ENCODE peak calls at places on chromosomes 13 and 19, in six cellular contexts. One of them, this sample, is unnamed.

GRCh38 chr13:113006660-113007059 is 37.6 kb downstream of the MCF2L start:
- DNase-seq in WERI-Rb-1: no peak
- DNase-seq in HCT116: no peak
- DNase-seq in left lung: no peak
- DNase-seq in thoracic aorta: no peak
- DNase-seq in left ventricle myocardium inferior: no peak
- DNase-seq in this sample: no peak

GRCh38 chr19:50844296-50844935 is 10.3 kb upstream of the KLK3 start:
- DNase-seq in thoracic aorta: no peak
- DNase-seq in HCT116: no peak
- DNase-seq in left ventricle myocardium inferior: no peak
- DNase-seq in left lung: no peak
- DNase-seq in WERI-Rb-1: no peak
- DNase-seq in this sample: no peak

GRCh38 chr19:45346449-45346848 is 5.9 kb downstream of the KLC3 start:
- DNase-seq in WERI-Rb-1: peak
- DNase-seq in left lung: no peak
- DNase-seq in thoracic aorta: no peak
- DNase-seq in left ventricle myocardium inferior: no peak
- DNase-seq in HCT116: no peak
- DNase-seq in this sample: no peak

GRCh38 chr19:2782357-2782935 is 627 bp downstream of the SGTA start:
- DNase-seq in left ventricle myocardium inferior: no peak
- DNase-seq in HCT116: no peak
- DNase-seq in WERI-Rb-1: no peak
- DNase-seq in left lung: no peak
- DNase-seq in thoracic aorta: no peak
- DNase-seq in this sample: no peak

GRCh38 chr13:23506821-23507210 is 63.4 kb upstream of the TNFRSF19 start:
- DNase-seq in WERI-Rb-1: no peak
- DNase-seq in thoracic aorta: no peak
- DNase-seq in left ventricle myocardium inferior: no peak
- DNase-seq in HCT116: no peak
- DNase-seq in left lung: no peak
- DNase-seq in this sample: no peak

GRCh38 chr13:21405309-21405708 is 53.8 kb downstream of the ZDHHC20 start:
- DNase-seq in left ventricle myocardium inferior: no peak
- DNase-seq in thoracic aorta: no peak
- DNase-seq in left lung: no peak
- DNase-seq in HCT116: no peak
- DNase-seq in WERI-Rb-1: no peak
- DNase-seq in this sample: no peak

GRCh38 chr13:42985312-42986175 is 6.5 kb downstream of the EPSTI1 start:
- DNase-seq in thoracic aorta: no peak
- DNase-seq in HCT116: no peak
- DNase-seq in left ventricle myocardium inferior: no peak
- DNase-seq in left lung: no peak
- DNase-seq in WERI-Rb-1: no peak
- DNase-seq in this sample: no peak

GRCh38 chr19:48836089-48837017 is at the start of gene HSD17B14:
- DNase-seq in thoracic aorta: no peak
- DNase-seq in left ventricle myocardium inferior: no peak
- DNase-seq in left lung: peak
- DNase-seq in HCT116: no peak
- DNase-seq in WERI-Rb-1: peak
- DNase-seq in this sample: no peak

GRCh38 chr19:38139122-38139521 is 84.9 kb downstream of the DPF1 start:
- DNase-seq in left ventricle myocardium inferior: no peak
- DNase-seq in WERI-Rb-1: no peak
- DNase-seq in thoracic aorta: no peak
- DNase-seq in HCT116: no peak
- DNase-seq in left lung: no peak
- DNase-seq in this sample: no peak

GRCh38 chr19:38033658-38034150 is 126.7 kb downstream of the SIPA1L3 start:
- DNase-seq in left lung: no peak
- DNase-seq in HCT116: no peak
- DNase-seq in thoracic aorta: no peak
- DNase-seq in left ventricle myocardium inferior: no peak
- DNase-seq in WERI-Rb-1: no peak
- DNase-seq in this sample: no peak

GRCh38 chr19:1146858-1147780 is 26.9 kb downstream of the SBNO2 start:
- DNase-seq in left lung: no peak
- DNase-seq in thoracic aorta: no peak
- DNase-seq in HCT116: no peak
- DNase-seq in WERI-Rb-1: no peak
- DNase-seq in left ventricle myocardium inferior: no peak
- DNase-seq in this sample: no peak
- H3K27ac ChIP-seq in left lung: no peak
- H3K27ac ChIP-seq in thoracic aorta: no peak
- H3K27ac ChIP-seq in HCT116: no peak
- H3K27ac ChIP-seq in WERI-Rb-1: no peak
- H3K27ac ChIP-seq in left ventricle myocardium inferior: no peak
- H3K27ac ChIP-seq in this sample: no peak

GRCh38 chr13:53238241-53238640 is 209.6 kb downstream of the OLFM4 start:
- DNase-seq in HCT116: no peak
- DNase-seq in WERI-Rb-1: no peak
- DNase-seq in thoracic aorta: no peak
- DNase-seq in left ventricle myocardium inferior: no peak
- DNase-seq in left lung: no peak
- DNase-seq in this sample: no peak

GRCh38 chr13:53242015-53242414 is 213.4 kb downstream of the OLFM4 start:
- DNase-seq in thoracic aorta: no peak
- DNase-seq in WERI-Rb-1: peak
- DNase-seq in HCT116: no peak
- DNase-seq in left lung: no peak
- DNase-seq in left ventricle myocardium inferior: no peak
- DNase-seq in this sample: no peak

GRCh38 chr13:53240316-53240715 is 211.7 kb downstream of the OLFM4 start:
- DNase-seq in thoracic aorta: no peak
- DNase-seq in WERI-Rb-1: peak
- DNase-seq in left ventricle myocardium inferior: no peak
- DNase-seq in left lung: no peak
- DNase-seq in HCT116: no peak
- DNase-seq in this sample: no peak

GRCh38 chr13:53237696-53238095 is 209.1 kb downstream of the OLFM4 start:
- DNase-seq in WERI-Rb-1: peak
- DNase-seq in left lung: no peak
- DNase-seq in left ventricle myocardium inferior: no peak
- DNase-seq in HCT116: no peak
- DNase-seq in thoracic aorta: no peak
- DNase-seq in this sample: no peak
- TF ChIP-seq CTCF in WERI-Rb-1: no peak
- TF ChIP-seq CTCF in left lung: no peak
- TF ChIP-seq CTCF in left ventricle myocardium inferior: no peak
- TF ChIP-seq CTCF in HCT116: no peak
- TF ChIP-seq CTCF in thoracic aorta: no peak
- TF ChIP-seq CTCF in this sample: no peak

GRCh38 chr19:41944336-41944735 is 14.8 kb downstream of the RABAC1 start:
- DNase-seq in left ventricle myocardium inferior: no peak
- DNase-seq in WERI-Rb-1: no peak
- DNase-seq in HCT116: no peak
- DNase-seq in left lung: no peak
- DNase-seq in thoracic aorta: no peak
- DNase-seq in this sample: no peak
- H3K4me3 ChIP-seq in left ventricle myocardium inferior: no peak
- H3K4me3 ChIP-seq in WERI-Rb-1: no peak
- H3K4me3 ChIP-seq in HCT116: no peak
- H3K4me3 ChIP-seq in left lung: no peak
- H3K4me3 ChIP-seq in thoracic aorta: no peak
- H3K4me3 ChIP-seq in this sample: no peak

DNA sequence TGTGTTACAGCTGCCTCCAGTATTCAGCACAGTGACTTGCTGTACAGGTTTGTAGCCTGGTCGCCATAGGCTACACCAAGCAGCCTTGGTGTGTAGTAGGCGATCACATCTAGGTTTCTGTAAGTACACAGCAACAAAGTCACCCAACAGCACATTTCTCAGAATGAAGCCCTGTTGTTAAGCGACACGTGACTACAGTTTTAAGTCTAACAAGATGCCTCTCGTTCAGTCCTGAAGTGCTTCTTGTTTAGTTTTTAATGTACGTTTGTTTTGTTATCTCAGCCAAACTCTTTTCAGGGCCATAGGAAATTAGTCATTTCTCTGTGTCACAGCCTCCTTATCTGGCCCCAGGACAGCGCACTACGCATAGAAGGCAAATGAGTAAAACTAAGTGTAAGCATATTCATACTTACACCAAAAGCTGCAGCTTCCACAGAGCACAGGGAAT is 50.0 kb upstream of the GPR183 start:
- DNase-seq in left lung: no peak
- DNase-seq in WERI-Rb-1: no peak
- DNase-seq in left ventricle myocardium inferior: no peak
- DNase-seq in thoracic aorta: no peak
- DNase-seq in HCT116: no peak
- DNase-seq in this sample: no peak
- H3K27ac ChIP-seq in left lung: peak
- H3K27ac ChIP-seq in WERI-Rb-1: no peak
- H3K27ac ChIP-seq in left ventricle myocardium inferior: peak
- H3K27ac ChIP-seq in thoracic aorta: no peak
- H3K27ac ChIP-seq in HCT116: no peak
- H3K27ac ChIP-seq in this sample: peak

GRCh38 chr19:19661141-19661674 is 2.3 kb downstream of the ATP13A1 start:
- DNase-seq in left ventricle myocardium inferior: no peak
- DNase-seq in WERI-Rb-1: no peak
- DNase-seq in HCT116: no peak
- DNase-seq in left lung: no peak
- DNase-seq in thoracic aorta: no peak
- DNase-seq in this sample: no peak
- TF ChIP-seq CTCF in left ventricle myocardium inferior: no peak
- TF ChIP-seq CTCF in WERI-Rb-1: no peak
- TF ChIP-seq CTCF in HCT116: no peak
- TF ChIP-seq CTCF in left lung: no peak
- TF ChIP-seq CTCF in thoracic aorta: no peak
- TF ChIP-seq CTCF in this sample: no peak